ENCODE peak calls at places on chromosomes 7 and 10, in five cellular contexts. One of them, this sample, is unnamed.

GRCh38 chr10:121734517-121735137 is 136.4 kb upstream of the FGFR2 start:
- DNase-seq in vagina: no peak
- DNase-seq in left ventricle myocardium inferior: no peak
- DNase-seq in right lobe of liver: no peak
- DNase-seq in right cardiac atrium: peak; percentile 16
- DNase-seq in this sample: no peak

GRCh38 chr7:150447966-150448788 is 2.3 kb upstream of the GIMAP8 start:
- DNase-seq in vagina: no peak
- DNase-seq in left ventricle myocardium inferior: no peak
- DNase-seq in right lobe of liver: no peak
- DNase-seq in right cardiac atrium: no peak
- DNase-seq in this sample: no peak

GRCh38 chr10:52903397-52903938 is 130.9 kb upstream of the MBL2 start:
- DNase-seq in vagina: no peak
- DNase-seq in left ventricle myocardium inferior: no peak
- DNase-seq in right lobe of liver: no peak
- DNase-seq in right cardiac atrium: no peak
- DNase-seq in this sample: no peak

GRCh38 chr7:977326-978048 is 2.1 kb upstream of the COX19 start:
- DNase-seq in vagina: no peak
- DNase-seq in left ventricle myocardium inferior: no peak
- DNase-seq in right lobe of liver: no peak
- DNase-seq in right cardiac atrium: no peak
- DNase-seq in this sample: peak; percentile 91

GRCh38 chr7:36747251-36747968 is 23.1 kb upstream of the AOAH start:
- DNase-seq in vagina: no peak
- DNase-seq in left ventricle myocardium inferior: no peak
- DNase-seq in right lobe of liver: peak; percentile 61
- DNase-seq in right cardiac atrium: no peak
- DNase-seq in this sample: peak; percentile 61

GRCh38 chr7:22586806-22587180 is 86.8 kb upstream of the STEAP1B start:
- DNase-seq in vagina: no peak
- DNase-seq in left ventricle myocardium inferior: no peak
- DNase-seq in right lobe of liver: no peak
- DNase-seq in right cardiac atrium: no peak
- DNase-seq in this sample: no peak

GRCh38 chr10:119379466-119380071 is 162.9 kb downstream of the RGS10 start:
- DNase-seq in vagina: no peak
- DNase-seq in left ventricle myocardium inferior: no peak
- DNase-seq in right lobe of liver: no peak
- DNase-seq in right cardiac atrium: no peak
- DNase-seq in this sample: no peak

GRCh38 chr7:129225931-129226572 is 1.2 kb downstream of the AHCYL2 start:
- DNase-seq in vagina: no peak
- DNase-seq in left ventricle myocardium inferior: no peak
- DNase-seq in right lobe of liver: no peak
- DNase-seq in right cardiac atrium: no peak
- DNase-seq in this sample: no peak

GRCh38 chr10:21372651-21373410 is 152.7 kb downstream of the SKIDA1 start:
- DNase-seq in vagina: no peak
- DNase-seq in left ventricle myocardium inferior: peak; percentile 25
- DNase-seq in right lobe of liver: no peak
- DNase-seq in right cardiac atrium: peak; percentile 53
- DNase-seq in this sample: no peak

GRCh38 chr7:151924508-151924907 is 31.7 kb upstream of the GALNTL5 start:
- DNase-seq in vagina: no peak
- DNase-seq in left ventricle myocardium inferior: no peak
- DNase-seq in right lobe of liver: no peak
- DNase-seq in right cardiac atrium: no peak
- DNase-seq in this sample: no peak

GRCh38 chr10:131975003-131975402 is 6.7 kb downstream of the BNIP3 start:
- DNase-seq in vagina: no peak
- DNase-seq in left ventricle myocardium inferior: no peak
- DNase-seq in right lobe of liver: no peak
- DNase-seq in right cardiac atrium: no peak
- DNase-seq in this sample: no peak

GRCh38 chr7:140902305-140902953 is 22.3 kb downstream of the BRAF start:
- DNase-seq in vagina: no peak
- DNase-seq in left ventricle myocardium inferior: no peak
- DNase-seq in right lobe of liver: no peak
- DNase-seq in right cardiac atrium: no peak
- DNase-seq in this sample: no peak

GRCh38 chr7:120981888-120982615 is 6.5 kb upstream of the CPED1 start:
- DNase-seq in vagina: no peak
- DNase-seq in left ventricle myocardium inferior: no peak
- DNase-seq in right lobe of liver: no peak
- DNase-seq in right cardiac atrium: no peak
- DNase-seq in this sample: no peak

GRCh38 chr10:95815701-95816100 is 59.7 kb downstream of the ENTPD1 start:
- DNase-seq in vagina: no peak
- DNase-seq in left ventricle myocardium inferior: no peak
- DNase-seq in right lobe of liver: no peak
- DNase-seq in right cardiac atrium: no peak
- DNase-seq in this sample: no peak

DNA sequence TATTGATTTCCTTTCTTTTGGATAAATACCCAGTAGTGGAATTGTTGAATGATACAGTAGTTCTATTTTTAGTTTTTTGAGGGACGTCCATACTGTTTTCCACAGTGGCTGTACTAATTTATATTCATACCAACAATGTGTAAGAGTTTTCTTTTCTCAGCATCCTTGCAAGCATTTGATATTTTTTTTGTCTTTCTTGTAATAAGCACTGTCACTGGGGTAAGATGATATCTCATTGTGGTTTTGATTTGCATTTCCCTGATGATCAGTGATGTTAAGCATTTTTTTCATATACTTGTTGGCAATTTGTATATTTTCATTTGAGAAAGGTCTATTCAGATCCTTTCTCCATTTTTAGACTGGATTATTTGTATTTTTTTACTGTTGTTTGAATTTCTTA is 308.7 kb downstream of the PTEN start:
- DNase-seq in vagina: no peak
- DNase-seq in left ventricle myocardium inferior: no peak
- DNase-seq in right lobe of liver: no peak
- DNase-seq in right cardiac atrium: no peak
- DNase-seq in this sample: no peak
- H3K9me3 ChIP-seq in vagina: no peaks in the 10 kb centered on the region
- H3K9me3 ChIP-seq in left ventricle myocardium inferior: peaks cover 39% of the 10 kb centered on the region
- H3K9me3 ChIP-seq in right lobe of liver: no peaks in the 10 kb centered on the region
- H3K9me3 ChIP-seq in right cardiac atrium: no peaks in the 10 kb centered on the region
- H3K9me3 ChIP-seq in this sample: no peaks in the 10 kb centered on the region

GRCh38 chr10:97274828-97275227 is 17.6 kb downstream of the ARHGAP19 start:
- DNase-seq in vagina: no peak
- DNase-seq in left ventricle myocardium inferior: no peak
- DNase-seq in right lobe of liver: no peak
- DNase-seq in right cardiac atrium: no peak
- DNase-seq in this sample: no peak
- H3K4me3 ChIP-seq in vagina: no peak overlapping the region
- H3K4me3 ChIP-seq in left ventricle myocardium inferior: no peak overlapping the region
- H3K4me3 ChIP-seq in right lobe of liver: no peak overlapping the region
- H3K4me3 ChIP-seq in right cardiac atrium: no peak overlapping the region
- H3K4me3 ChIP-seq in this sample: no peak overlapping the region

DNA sequence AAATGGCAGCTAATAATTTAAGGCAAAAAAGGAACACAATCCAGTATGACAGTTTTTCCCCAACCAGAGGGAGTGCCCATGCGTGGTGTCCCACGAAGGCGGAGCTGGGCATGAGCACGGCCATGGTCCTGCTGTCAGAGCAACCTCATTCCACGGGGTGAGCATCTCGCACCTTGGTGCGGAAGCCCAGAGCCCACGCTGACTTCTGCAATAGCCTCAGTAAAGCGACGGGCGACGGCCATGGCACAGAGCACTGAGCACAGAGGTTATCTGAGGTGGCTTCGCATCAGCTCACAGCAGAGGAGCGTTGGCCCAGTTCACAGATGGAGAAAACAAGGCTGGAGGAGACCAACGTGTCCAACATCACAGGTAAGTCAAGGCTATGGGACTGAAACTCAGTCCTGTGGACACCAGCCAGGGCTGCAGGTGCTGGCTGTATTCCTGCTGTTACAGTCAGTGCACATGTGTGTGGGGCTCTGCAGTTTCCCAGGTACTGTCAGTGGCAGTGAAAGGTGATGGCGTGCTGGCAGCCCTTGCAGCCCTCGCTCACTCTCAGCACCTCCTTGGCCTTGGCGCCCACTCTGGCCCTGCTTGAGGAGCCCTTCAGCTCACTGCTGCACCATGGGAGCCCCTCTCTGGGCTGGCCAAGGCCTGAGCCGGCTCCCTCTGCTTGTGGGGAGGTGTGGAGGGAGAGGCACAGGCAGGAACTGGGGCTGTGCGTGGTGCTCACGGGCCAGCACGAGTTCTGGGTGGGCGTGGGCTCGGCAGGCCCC is 525.6 kb downstream of the PTPRN2 start:
- DNase-seq in vagina: no peak
- DNase-seq in left ventricle myocardium inferior: no peak
- DNase-seq in right lobe of liver: no peak
- DNase-seq in right cardiac atrium: no peak
- DNase-seq in this sample: no peak
- H3K9me3 ChIP-seq in vagina: no peaks in the 10 kb centered on the region
- H3K9me3 ChIP-seq in left ventricle myocardium inferior: peaks cover 14% of the 10 kb centered on the region
- H3K9me3 ChIP-seq in right lobe of liver: no peaks in the 10 kb centered on the region
- H3K9me3 ChIP-seq in right cardiac atrium: no peaks in the 10 kb centered on the region
- H3K9me3 ChIP-seq in this sample: no peaks in the 10 kb centered on the region

GRCh38 chr7:47473499-47474210 is 108.3 kb downstream of the TNS3 start:
- DNase-seq in vagina: no peak
- DNase-seq in left ventricle myocardium inferior: no peak
- DNase-seq in right lobe of liver: no peak
- DNase-seq in right cardiac atrium: no peak
- DNase-seq in this sample: no peak

GRCh38 chr7:47475880-47476227 is 106.1 kb downstream of the TNS3 start:
- DNase-seq in vagina: no peak
- DNase-seq in left ventricle myocardium inferior: no peak
- DNase-seq in right lobe of liver: no peak
- DNase-seq in right cardiac atrium: no peak
- DNase-seq in this sample: no peak

GRCh38 chr7:47477191-47478016 is 104.5 kb downstream of the TNS3 start:
- DNase-seq in vagina: no peak
- DNase-seq in left ventricle myocardium inferior: no peak
- DNase-seq in right lobe of liver: no peak
- DNase-seq in right cardiac atrium: no peak
- DNase-seq in this sample: no peak

GRCh38 chr7:47474211-47474936 is 107.5 kb downstream of the TNS3 start:
- DNase-seq in vagina: no peak
- DNase-seq in left ventricle myocardium inferior: no peak
- DNase-seq in right lobe of liver: no peak
- DNase-seq in right cardiac atrium: no peak
- DNase-seq in this sample: no peak

GRCh38 chr7:47474937-47475879 is 106.7 kb downstream of the TNS3 start:
- DNase-seq in vagina: no peak
- DNase-seq in left ventricle myocardium inferior: peak; percentile 84
- DNase-seq in right lobe of liver: peak; percentile 90
- DNase-seq in right cardiac atrium: peak; percentile 87
- DNase-seq in this sample: peak; percentile 88
- H3K4me3 ChIP-seq in vagina: no peak overlapping the region
- H3K4me3 ChIP-seq in left ventricle myocardium inferior: peak overlapping the region; percentile 32
- H3K4me3 ChIP-seq in right lobe of liver: no peak overlapping the region
- H3K4me3 ChIP-seq in right cardiac atrium: no peak overlapping the region
- H3K4me3 ChIP-seq in this sample: no peak overlapping the region

DNA sequence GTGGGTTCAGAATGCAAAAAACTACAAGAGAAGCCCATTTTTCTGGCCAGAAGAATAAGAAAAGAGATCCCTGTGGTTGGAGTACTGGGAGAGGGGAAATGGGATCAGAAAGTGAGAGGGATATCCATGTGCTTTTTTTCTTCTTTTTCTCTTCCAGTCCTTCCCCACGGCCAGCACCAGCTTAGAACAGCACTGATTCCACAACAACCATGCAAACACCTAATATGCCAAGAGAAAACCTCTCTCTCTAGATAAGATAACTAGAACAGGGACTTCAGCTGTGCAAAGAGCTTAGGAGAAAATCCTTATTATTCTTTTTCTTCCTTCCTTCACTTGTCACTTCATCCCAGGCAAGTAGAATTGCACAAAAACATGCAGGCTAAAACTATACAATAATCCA is 83.5 kb downstream of the ELAPOR2 start:
- DNase-seq in vagina: no peak
- DNase-seq in left ventricle myocardium inferior: no peak
- DNase-seq in right lobe of liver: no peak
- DNase-seq in right cardiac atrium: no peak
- DNase-seq in this sample: no peak
- H3K9me3 ChIP-seq in vagina: no peaks in the 10 kb centered on the region
- H3K9me3 ChIP-seq in left ventricle myocardium inferior: no peaks in the 10 kb centered on the region
- H3K9me3 ChIP-seq in right lobe of liver: no peaks in the 10 kb centered on the region
- H3K9me3 ChIP-seq in right cardiac atrium: no peaks in the 10 kb centered on the region
- H3K9me3 ChIP-seq in this sample: no peaks in the 10 kb centered on the region

DNA sequence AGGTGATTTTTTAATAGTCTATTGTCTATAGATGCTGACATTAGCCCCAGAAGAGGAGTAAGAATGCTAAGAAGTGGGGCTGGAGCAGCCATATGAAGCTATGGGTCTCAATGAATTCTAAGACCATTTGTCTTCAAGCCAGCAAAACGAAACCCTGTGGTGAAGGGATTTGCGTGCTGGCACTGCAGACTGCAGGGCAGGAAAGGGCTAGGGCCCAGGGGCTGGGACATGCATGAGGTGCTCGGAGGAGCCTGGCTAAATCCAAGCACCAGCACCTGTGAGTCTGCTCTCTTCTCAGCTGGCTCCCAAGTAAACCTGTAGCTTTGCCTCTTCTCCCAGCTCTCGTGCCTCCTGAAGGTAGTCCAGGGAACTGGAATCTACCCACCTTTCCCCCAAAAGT is 1.3 kb upstream of the NDST2 start:
- DNase-seq in vagina: no peak
- DNase-seq in left ventricle myocardium inferior: no peak
- DNase-seq in right lobe of liver: no peak
- DNase-seq in right cardiac atrium: no peak
- DNase-seq in this sample: no peak
- H3K4me3 ChIP-seq in vagina: no peak overlapping the region
- H3K4me3 ChIP-seq in left ventricle myocardium inferior: no peak overlapping the region
- H3K4me3 ChIP-seq in right lobe of liver: no peak overlapping the region
- H3K4me3 ChIP-seq in right cardiac atrium: no peak overlapping the region
- H3K4me3 ChIP-seq in this sample: no peak overlapping the region

GRCh38 chr10:18561861-18562551 is 89.4 kb downstream of the NSUN6 start:
- DNase-seq in vagina: no peak
- DNase-seq in left ventricle myocardium inferior: no peak
- DNase-seq in right lobe of liver: no peak
- DNase-seq in right cardiac atrium: no peak
- DNase-seq in this sample: no peak
- H3K9me3 ChIP-seq in vagina: no peaks in the 10 kb centered on the region
- H3K9me3 ChIP-seq in left ventricle myocardium inferior: peaks cover 74% of the 10 kb centered on the region
- H3K9me3 ChIP-seq in right lobe of liver: no peaks in the 10 kb centered on the region
- H3K9me3 ChIP-seq in right cardiac atrium: no peaks in the 10 kb centered on the region
- H3K9me3 ChIP-seq in this sample: no peaks in the 10 kb centered on the region

GRCh38 chr7:44086627-44087026 is 4.3 kb upstream of the POLM start:
- DNase-seq in vagina: no peak
- DNase-seq in left ventricle myocardium inferior: no peak
- DNase-seq in right lobe of liver: no peak
- DNase-seq in right cardiac atrium: no peak
- DNase-seq in this sample: no peak

GRCh38 chr7:44083796-44084195 is 1.5 kb upstream of the POLM start:
- DNase-seq in vagina: no peak
- DNase-seq in left ventricle myocardium inferior: no peak
- DNase-seq in right lobe of liver: no peak
- DNase-seq in right cardiac atrium: no peak
- DNase-seq in this sample: no peak

GRCh38 chr7:44082541-44083207 is 344 bp upstream of the POLM start:
- DNase-seq in vagina: peak; percentile 98
- DNase-seq in left ventricle myocardium inferior: peak; percentile 99
- DNase-seq in right lobe of liver: peak; percentile 99
- DNase-seq in right cardiac atrium: peak; percentile 100
- DNase-seq in this sample: peak; percentile 99

GRCh38 chr7:44085549-44085948 is 3.2 kb upstream of the POLM start:
- DNase-seq in vagina: no peak
- DNase-seq in left ventricle myocardium inferior: peak; percentile 10
- DNase-seq in right lobe of liver: no peak
- DNase-seq in right cardiac atrium: no peak
- DNase-seq in this sample: no peak

GRCh38 chr7:44084695-44085094 is 2.4 kb upstream of the POLM start:
- DNase-seq in vagina: no peak
- DNase-seq in left ventricle myocardium inferior: peak; percentile 4
- DNase-seq in right lobe of liver: no peak
- DNase-seq in right cardiac atrium: no peak
- DNase-seq in this sample: no peak
- H3K4me3 ChIP-seq in vagina: no peak overlapping the region
- H3K4me3 ChIP-seq in left ventricle myocardium inferior: no peak overlapping the region
- H3K4me3 ChIP-seq in right lobe of liver: no peak overlapping the region
- H3K4me3 ChIP-seq in right cardiac atrium: no peak overlapping the region
- H3K4me3 ChIP-seq in this sample: no peak overlapping the region